ENCODE peak calls at places on chromosomes 2 and 18, in six cellular contexts. J, L, X, E, D and Y are unnamed samples.

GRCh38 chr2:37870829-37871228 is 54.3 kb upstream of the RMDN2 start:
- DNase-seq in J (no peak), D (no peak), X (no peak), E (no peak), L (no peak), Y (no peak)

GRCh38 chr2:40859617-40860016 is 407.7 kb upstream of the SLC8A1 start:
- DNase-seq in E (no peak), D (no peak), J (no peak), L (no peak), X (no peak), Y (no peak)

GRCh38 chr2:231687133-231687852 is 21.0 kb upstream of the PTMA start:
- DNase-seq in L (peak), X (no peak), E (no peak), D (peak), J (peak), Y (peak)

GRCh38 chr2:2726163-2726562 is 395.1 kb upstream of the MYT1L start:
- DNase-seq in E (no peak), J (no peak), D (no peak), L (no peak), X (no peak), Y (no peak)

GRCh38 chr18:65938592-65939372 is 188.0 kb downstream of the CDH7 start:
- DNase-seq in D (no peak), X (peak), E (peak), L (peak), J (peak), Y (no peak)

GRCh38 chr2:61368687-61369665 is 101.9 kb downstream of the USP34 start:
- DNase-seq in D (no peak), E (no peak), L (no peak), X (no peak), J (no peak), Y (no peak)

GRCh38 chr2:227388537-227389011 is 825 bp upstream of the SCYGR1 start:
- DNase-seq in L (no peak), D (no peak), E (no peak), J (no peak), X (no peak), Y (no peak)

GRCh38 chr2:52886556-52886955 is 881.0 kb upstream of the CHAC2 start:
- DNase-seq in J (no peak), X (no peak), E (no peak), L (no peak), D (no peak), Y (no peak)

GRCh38 chr2:227416669-227417068 is 28.9 kb upstream of the SCYGR1 start:
- DNase-seq in X (no peak), D (no peak), L (no peak), J (no peak), E (no peak), Y (no peak)

GRCh38 chr2:200786826-200787225 is 24.9 kb upstream of the BZW1 start:
- DNase-seq in L (no peak), D (no peak), X (no peak), J (no peak), E (no peak), Y (no peak)

GRCh38 chr2:158603205-158603604 is 146.5 kb downstream of the PKP4 start:
- DNase-seq in E (no peak), L (no peak), D (no peak), X (no peak), J (no peak), Y (no peak)

GRCh38 chr18:48622911-48623431 is 84.1 kb downstream of the CTIF start:
- DNase-seq in E (no peak), J (no peak), X (no peak), D (no peak), L (no peak), Y (no peak)

GRCh38 chr18:27428120-27428519 is 243.0 kb upstream of the CHST9 start:
- DNase-seq in X (no peak), L (no peak), E (no peak), J (no peak), D (no peak), Y (no peak)

GRCh38 chr2:240232961-240233890 is 92.8 kb upstream of the OTOS start:
- DNase-seq in E (peak), J (peak), X (no peak), L (peak), D (peak), Y (peak)

GRCh38 chr2:113324684-113325160 is 46.0 kb upstream of the PAX8 start:
- DNase-seq in J (no peak), L (peak), E (peak), X (no peak), D (peak), Y (peak)

GRCh38 chr2:72129676-72130340 is 17.9 kb downstream of the CYP26B1 start:
- DNase-seq in E (no peak), X (no peak), D (no peak), L (no peak), J (no peak), Y (no peak)

GRCh38 chr2:49914281-49914680 is 760.0 kb upstream of the FSHR start:
- DNase-seq in L (peak), E (no peak), X (no peak), D (no peak), J (no peak), Y (no peak)

GRCh38 chr18:79321625-79322024 is 74.1 kb upstream of the NFATC1 start:
- DNase-seq in E (no peak), L (no peak), X (no peak), D (no peak), J (no peak), Y (no peak)

GRCh38 chr2:145404690-145405089 is 884.8 kb upstream of the ZEB2 start:
- DNase-seq in J (no peak), D (no peak), X (no peak), L (no peak), E (no peak), Y (no peak)

GRCh38 chr18:34709104-34709503 is 994 bp upstream of the DTNA start:
- DNase-seq in D (no peak), J (peak), X (no peak), E (no peak), L (no peak), Y (no peak)

GRCh38 chr2:188345020-188345419 is 53.3 kb downstream of the GULP1 start:
- DNase-seq in X (no peak), J (no peak), D (no peak), E (no peak), L (no peak), Y (no peak)

GRCh38 chr2:76050196-76050595 is 339.5 kb upstream of the GCFC2 start:
- DNase-seq in D (no peak), J (peak), E (no peak), X (no peak), L (peak), Y (no peak)

GRCh38 chr2:239441261-239441701 is 40.5 kb upstream of the HDAC4 start:
- DNase-seq in X (no peak), J (no peak), L (no peak), D (no peak), E (no peak), Y (no peak)

GRCh38 chr18:45806226-45806625 is 19.2 kb upstream of the SIGLEC15 start:
- DNase-seq in E (no peak), L (no peak), D (no peak), X (no peak), J (no peak), Y (no peak)

GRCh38 chr2:237754182-237754581 is 44.4 kb upstream of the RBM44 start:
- DNase-seq in D (no peak), L (no peak), E (no peak), X (no peak), J (no peak), Y (no peak)

GRCh38 chr2:138327967-138328366 is 173.6 kb upstream of the SPOPL start:
- DNase-seq in E (no peak), D (no peak), L (no peak), J (no peak), X (no peak), Y (no peak)

GRCh38 chr2:161139098-161139987 is 20.9 kb upstream of the TANK start:
- DNase-seq in J (no peak), E (no peak), L (no peak), D (no peak), X (no peak), Y (no peak)

GRCh38 chr2:76169985-76170384 is 459.3 kb upstream of the GCFC2 start:
- DNase-seq in J (no peak), D (no peak), E (no peak), L (no peak), X (no peak), Y (no peak)

GRCh38 chr2:226410212-226410611 is 389.4 kb downstream of the IRS1 start:
- DNase-seq in X (no peak), J (no peak), E (no peak), L (no peak), D (no peak), Y (no peak)

GRCh38 chr2:160241251-160242137 is 41.4 kb upstream of the ITGB6 start:
- DNase-seq in D (no peak), L (no peak), E (no peak), X (no peak), J (no peak), Y (no peak)

GRCh38 chr2:149329470-149330126 is 789 bp upstream of the LYPD6 start:
- DNase-seq in L (no peak), E (peak), J (peak), D (no peak), X (no peak), Y (no peak)

GRCh38 chr2:127532296-127532695 is 3.2 kb upstream of the MYO7B start:
- DNase-seq in X (no peak), L (no peak), E (no peak), J (no peak), D (no peak), Y (no peak)

GRCh38 chr2:64052468-64053241 is 33.4 kb upstream of the VPS54 start:
- DNase-seq in L (no peak), E (no peak), J (no peak), D (no peak), X (no peak), Y (no peak)

DNA sequence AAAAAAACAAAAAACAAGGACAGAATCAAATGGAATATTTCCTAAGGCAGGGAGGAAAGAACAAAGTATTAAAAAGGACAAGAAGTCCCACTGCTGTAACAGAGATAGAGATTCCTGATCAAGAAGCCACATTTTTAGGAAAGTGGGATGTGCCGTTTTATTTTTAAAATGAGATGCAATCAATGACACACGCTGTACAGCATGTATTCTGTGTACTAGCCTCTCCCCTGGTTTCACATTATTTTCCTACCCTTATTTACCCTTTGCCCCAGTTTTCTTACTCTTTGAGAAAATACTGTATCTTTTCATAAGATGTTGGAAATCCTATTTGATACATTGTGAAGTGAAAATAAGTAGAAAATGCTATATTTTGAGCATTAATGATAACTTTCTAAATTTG is 45.8 kb downstream of the E2F6 start:
- DNase-seq in L (no peak), D (no peak), X (no peak), E (no peak), J (no peak), Y (no peak)
- TF ChIP-seq TAF1 in L (no peak), D (no peak), X (no peak), E (no peak), J (no peak), Y (no peak)

DNA sequence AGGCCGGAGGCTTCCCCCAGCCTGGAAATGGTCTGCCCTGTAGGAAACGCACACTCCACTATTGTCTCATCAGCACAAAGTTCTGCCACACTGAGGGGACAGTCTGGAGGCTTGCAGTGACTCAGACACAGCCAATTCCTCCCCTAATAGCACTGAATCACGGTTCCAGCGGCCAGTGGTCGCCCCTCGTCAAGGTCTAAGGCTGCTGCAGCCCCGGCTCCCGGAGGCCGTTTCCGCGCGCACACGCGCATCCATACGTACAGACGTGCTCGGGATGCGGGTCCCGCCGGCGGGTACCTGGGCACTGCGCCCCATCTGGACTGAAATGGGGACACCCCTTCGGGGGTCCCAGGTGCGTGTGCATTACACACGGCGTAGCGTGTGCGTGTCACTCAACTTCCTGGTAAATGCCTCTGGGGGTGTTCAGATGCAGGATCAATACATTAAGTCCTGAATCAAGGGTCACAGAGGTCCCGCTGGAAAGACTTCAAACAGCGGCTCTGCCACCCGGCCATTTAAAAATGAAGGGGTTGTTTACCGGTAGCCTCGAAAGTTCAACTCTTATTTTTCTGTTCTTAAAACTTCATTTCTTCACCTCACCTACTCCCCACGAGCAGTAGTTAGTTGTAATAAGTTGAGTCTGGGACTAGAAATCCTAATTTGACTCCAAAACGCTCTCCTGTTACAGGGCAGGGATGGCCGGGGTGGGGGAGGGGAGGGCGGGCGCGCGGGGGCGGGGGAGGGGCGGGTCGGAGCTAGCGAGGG is 575 bp upstream of the ZNF516 start:
- DNase-seq in E (no peak), J (peak), X (no peak), L (no peak), D (no peak), Y (no peak)
- TF ChIP-seq POLR2A in E (peak), J (peak), X (peak), L (peak), D (no peak), Y (no peak)

DNA sequence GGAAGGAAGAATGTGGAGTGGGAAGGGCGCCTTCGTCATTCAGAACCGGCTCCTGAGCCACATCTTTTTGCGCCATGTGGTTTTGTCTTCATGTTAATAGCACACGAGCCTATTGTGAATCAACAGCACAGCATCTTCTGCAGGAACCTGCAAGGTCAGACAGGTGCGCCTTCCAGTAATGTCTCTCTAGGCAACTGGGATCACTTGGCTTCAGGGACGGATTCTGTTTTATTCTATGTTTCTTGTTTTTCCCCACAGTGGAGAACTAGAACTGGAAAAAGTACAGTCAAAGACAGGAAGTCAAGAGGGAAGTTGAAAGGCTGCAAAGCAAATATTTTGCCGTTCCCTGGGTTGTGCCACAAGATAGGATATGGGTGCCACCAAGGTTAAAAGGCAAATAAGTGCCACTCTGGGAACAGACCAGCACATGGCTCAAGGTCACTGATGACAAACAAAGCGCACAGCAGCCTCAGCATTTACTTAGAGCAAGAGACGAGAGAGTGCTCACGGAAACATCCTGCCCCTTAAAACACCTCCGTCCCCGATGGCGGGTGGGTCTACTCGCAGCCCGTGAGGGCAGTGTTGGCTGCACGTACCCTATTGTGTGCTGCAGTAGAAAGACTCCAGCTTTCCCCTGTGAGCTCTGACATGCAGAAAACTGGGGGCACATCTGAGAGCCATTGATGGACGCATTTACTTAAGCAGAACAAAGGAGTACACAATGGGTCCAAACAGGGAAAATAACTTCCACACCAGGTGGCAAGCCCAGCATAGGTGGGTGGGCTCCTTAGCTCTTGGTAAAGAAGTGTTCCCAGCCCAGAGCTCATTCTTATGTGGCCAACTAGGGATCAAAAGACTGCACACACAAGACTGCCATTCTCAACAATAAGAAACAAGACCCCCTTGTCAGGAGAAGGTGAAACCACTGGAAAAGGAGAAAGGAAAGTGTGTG is 107.2 kb upstream of the PARD3B start:
- DNase-seq in X (no peak), L (no peak), D (no peak), E (no peak), J (peak), Y (no peak)
- TF ChIP-seq POLR2AphosphoS5 in X (no peak), L (no peak), D (no peak), E (no peak), J (no peak), Y (no peak)

DNA sequence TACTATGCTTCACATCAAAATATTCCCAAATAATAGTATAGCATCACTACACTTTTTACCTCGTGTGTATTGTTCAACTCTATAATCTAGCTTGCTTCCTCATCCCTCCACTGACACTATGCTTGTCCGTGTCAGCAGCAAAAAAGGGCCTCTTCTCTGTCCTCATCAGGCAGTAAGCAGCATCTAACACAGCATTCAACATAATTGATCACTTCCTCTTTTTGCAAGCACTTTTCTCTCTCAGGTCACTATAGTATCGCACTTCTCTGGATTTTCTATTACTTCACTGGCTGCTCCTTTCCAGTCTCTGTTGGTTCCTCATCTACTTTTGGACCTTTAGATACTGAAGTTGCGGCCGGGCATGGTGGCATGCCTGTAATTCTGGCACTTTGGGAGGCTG is 64.9 kb upstream of the ZSWIM2 start:
- DNase-seq in L (no peak), E (peak), D (no peak), X (peak), J (no peak), Y (peak)
- TF ChIP-seq TAF1 in L (no peak), E (no peak), D (no peak), X (no peak), J (no peak), Y (no peak)

GRCh38 chr2:106193977-106194778 is at the start of gene UXS1:
- DNase-seq in D (peak), J (peak), E (peak), L (peak), X (peak), Y (peak)
- TF ChIP-seq POLR2A in D (peak), J (peak), E (peak), L (peak), X (peak), Y (peak)

GRCh38 chr18:22325396-22325795 is 92.3 kb downstream of the CTAGE1 start:
- DNase-seq in D (no peak), L (no peak), J (no peak), E (no peak), X (no peak), Y (no peak)

GRCh38 chr18:22320736-22321135 is 97.0 kb downstream of the CTAGE1 start:
- DNase-seq in L (no peak), J (no peak), D (no peak), E (no peak), X (no peak), Y (no peak)

GRCh38 chr18:22324191-22325131 is 93.3 kb downstream of the CTAGE1 start:
- DNase-seq in X (no peak), J (no peak), D (no peak), L (no peak), E (no peak), Y (no peak)

GRCh38 chr18:22320155-22320554 is 97.6 kb downstream of the CTAGE1 start:
- DNase-seq in X (no peak), L (no peak), J (no peak), D (no peak), E (no peak), Y (no peak)

DNA sequence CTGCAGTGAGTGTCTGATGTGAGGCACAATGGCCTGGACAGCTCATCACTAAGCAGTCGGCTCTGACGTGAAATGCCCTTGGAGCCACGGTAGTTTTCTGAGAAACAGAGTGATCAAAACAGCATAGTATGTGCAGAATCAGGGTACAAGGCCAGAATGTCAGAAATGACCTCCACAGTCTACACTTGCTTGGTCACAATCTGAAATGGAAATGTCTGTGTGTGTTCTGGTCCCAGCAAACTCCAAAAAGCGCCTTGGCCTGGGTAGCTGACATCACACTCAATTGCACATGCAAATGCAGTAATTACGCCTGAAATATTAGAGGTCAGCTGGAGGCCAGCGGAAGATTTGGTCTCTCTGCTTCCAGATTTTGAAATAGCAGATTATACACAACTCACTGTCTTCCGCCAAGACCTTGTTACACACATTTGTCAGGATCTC is 95.4 kb downstream of the CTAGE1 start:
- DNase-seq in X (no peak), L (no peak), E (no peak), J (no peak), D (no peak), Y (no peak)
- TF ChIP-seq POLR2AphosphoS5 in X (no peak), L (no peak), E (no peak), J (no peak), D (no peak), Y (no peak)

GRCh38 chr2:230162981-230163380 is 56.8 kb downstream of the SP110 start:
- DNase-seq in E (no peak), D (no peak), L (no peak), J (no peak), X (no peak), Y (no peak)
- TF ChIP-seq TAF1 in E (no peak), D (no peak), L (no peak), J (no peak), X (no peak), Y (no peak)

GRCh38 chr2:219161097-219161496 is 482 bp upstream of the NHEJ1 start:
- DNase-seq in D (no peak), E (no peak), J (peak), L (no peak), X (no peak), Y (no peak)

GRCh38 chr2:219159771-219160185 is 837 bp downstream of the NHEJ1 start:
- DNase-seq in J (no peak), X (no peak), D (no peak), E (no peak), L (no peak), Y (no peak)

GRCh38 chr2:219158025-219158424 is 2.6 kb downstream of the NHEJ1 start:
- DNase-seq in L (no peak), D (no peak), X (no peak), J (no peak), E (no peak), Y (no peak)

GRCh38 chr2:219158586-219158985 is 2.0 kb downstream of the NHEJ1 start:
- DNase-seq in J (no peak), E (no peak), X (no peak), L (no peak), D (no peak), Y (no peak)

GRCh38 chr2:219160186-219161017 is at the start of gene NHEJ1:
- DNase-seq in D (peak), L (no peak), X (peak), J (peak), E (peak), Y (peak)
- TF ChIP-seq POLR2A in D (peak), L (peak), X (peak), J (peak), E (peak), Y (peak)